ENCODE peak calls at places on chromosome 20, in four cellular contexts. K, X, M and J are unnamed samples.

GRCh38 chr20:49916146-49917002 is 1.0 kb upstream of the SPATA2 start:
- DNase-seq in M (peak), X (no peak), K (no peak), J (peak)

GRCh38 chr20:34954905-34955231 is 738 bp downstream of the GSS start:
- DNase-seq in M (peak), X (peak), K (no peak), J (peak)

GRCh38 chr20:4459081-4459480 is 262.6 kb upstream of the PRND start:
- DNase-seq in K (no peak), M (no peak), X (no peak), J (no peak)

GRCh38 chr20:63360850-63361497 is at the start of gene CHRNA4:
- DNase-seq in M (no peak), X (no peak), K (no peak), J (no peak)

GRCh38 chr20:58102744-58103516 is 125.5 kb downstream of the ANKRD60 start:
- DNase-seq in X (no peak), M (no peak), K (no peak), J (peak)

GRCh38 chr20:20837574-20838021 is 125.2 kb upstream of the RALGAPA2 start:
- DNase-seq in M (peak), X (peak), K (peak), J (peak)

GRCh38 chr20:5863040-5863811 is 87.1 kb downstream of the TRMT6 start:
- DNase-seq in K (peak), M (no peak), X (peak), J (peak)

GRCh38 chr20:41631826-41632225 is 13.6 kb upstream of the CHD6 start:
- DNase-seq in X (peak), K (peak), M (peak), J (peak)

GRCh38 chr20:61192254-61192950 is 59.7 kb upstream of the CDH4 start:
- DNase-seq in M (no peak), K (no peak), X (no peak), J (no peak)

GRCh38 chr20:3826420-3826819 is 6.1 kb downstream of the AP5S1 start:
- DNase-seq in X (no peak), M (no peak), K (no peak), J (no peak)

GRCh38 chr20:6636209-6637159 is 131.0 kb upstream of the BMP2 start:
- DNase-seq in K (peak), M (peak), X (peak), J (peak)

GRCh38 chr20:25018841-25019240 is 26.3 kb upstream of the APMAP start:
- DNase-seq in X (no peak), K (no peak), M (peak), J (no peak)

GRCh38 chr20:12722096-12722495 is 286.7 kb upstream of the SPTLC3 start:
- DNase-seq in X (no peak), K (no peak), M (no peak), J (no peak)

GRCh38 chr20:62768234-62768814 is 27.9 kb upstream of the MRGBP start:
- DNase-seq in K (no peak), M (no peak), X (no peak), J (no peak)

GRCh38 chr20:41005361-41005729 is 23.3 kb upstream of the TOP1 start:
- DNase-seq in M (peak), X (peak), K (peak), J (peak)

GRCh38 chr20:62395311-62396242 is 8.7 kb downstream of the RPS21 start:
- DNase-seq in M (no peak), X (no peak), K (no peak), J (no peak)

GRCh38 chr20:45782890-45783289 is 8.8 kb downstream of the WFDC3 start:
- DNase-seq in K (no peak), X (no peak), M (no peak), J (peak)

GRCh38 chr20:38134427-38135281 is 30.4 kb downstream of the TGM2 start:
- DNase-seq in M (no peak), K (no peak), X (peak), J (peak)

GRCh38 chr20:38889792-38890496 is 36.3 kb upstream of the FAM83D start:
- DNase-seq in X (no peak), K (no peak), M (no peak), J (no peak)

GRCh38 chr20:11092151-11092550 is 418.4 kb upstream of the JAG1 start:
- DNase-seq in M (no peak), X (no peak), K (no peak), J (no peak)

GRCh38 chr20:17014217-17014616 is 212.6 kb upstream of the PCSK2 start:
- DNase-seq in K (no peak), M (no peak), X (no peak), J (no peak)

GRCh38 chr20:44215125-44215524 is 4.6 kb upstream of the OSER1 start:
- DNase-seq in X (peak), M (peak), K (no peak), J (peak)

GRCh38 chr20:34621036-34621343 is 55.9 kb downstream of the PIGU start:
- DNase-seq in K (no peak), M (no peak), X (no peak), J (no peak)

GRCh38 chr20:59144831-59145196 is 18.8 kb upstream of the ZNF831 start:
- DNase-seq in M (no peak), X (no peak), K (no peak), J (no peak)

GRCh38 chr20:39042279-39043150 is 80.4 kb downstream of the DHX35 start:
- DNase-seq in M (no peak), X (no peak), K (peak), J (peak)

GRCh38 chr20:17682103-17682888 is at the start of gene RRBP1:
- DNase-seq in K (peak), X (peak), M (peak), J (peak)

GRCh38 chr20:59118855-59119254 is 44.8 kb upstream of the ZNF831 start:
- DNase-seq in X (no peak), K (no peak), M (no peak), J (no peak)

GRCh38 chr20:45450097-45450818 is 19.3 kb upstream of the WFDC2 start:
- DNase-seq in M (no peak), X (peak), K (no peak), J (peak)

GRCh38 chr20:62907377-62908317 is 18.7 kb downstream of the DIDO1 start:
- DNase-seq in X (no peak), K (no peak), M (no peak), J (peak)

GRCh38 chr20:37504404-37505096 is 16.5 kb upstream of the NNAT start:
- DNase-seq in M (no peak), K (no peak), X (no peak), J (peak)

GRCh38 chr20:10313701-10314100 is 95.1 kb downstream of the SNAP25 start:
- DNase-seq in K (no peak), X (peak), M (no peak), J (no peak)

GRCh38 chr20:44496976-44497375 is 21.3 kb downstream of the TTPAL start:
- DNase-seq in K (peak), M (no peak), X (peak), J (peak)

GRCh38 chr20:662289-663192 is 9.5 kb upstream of the SRXN1 start:
- DNase-seq in M (no peak), X (no peak), K (no peak), J (no peak)

GRCh38 chr20:63734946-63735858 is 1.3 kb upstream of the LIME1 start:
- DNase-seq in X (no peak), M (no peak), K (no peak), J (no peak)

GRCh38 chr20:23361108-23361650 is 803 bp upstream of the GZF1 start:
- DNase-seq in M (no peak), K (no peak), X (no peak), J (peak)